ENCODE peak calls at places on chromosomes 12 and 14, in seven cellular contexts. One of them, this sample, is unnamed.

GRCh38 chr14:100728962-100729361 is 2.3 kb downstream of the DLK1 start:
- DNase-seq in WERI-Rb-1: no peak
- DNase-seq in upper lobe of left lung: no peak
- DNase-seq in brain microvascular endothelial cell: no peak
- DNase-seq in mammary epithelial cell: no peak
- DNase-seq in endodermal cell: no peak
- DNase-seq in GM23338: no peak
- DNase-seq in this sample: no peak

GRCh38 chr14:92362781-92363235 is 39.8 kb downstream of the SLC24A4 start:
- DNase-seq in WERI-Rb-1: no peak
- DNase-seq in upper lobe of left lung: peak; percentile 34
- DNase-seq in brain microvascular endothelial cell: peak; percentile 20
- DNase-seq in mammary epithelial cell: no peak
- DNase-seq in endodermal cell: no peak
- DNase-seq in GM23338: no peak
- DNase-seq in this sample: no peak

GRCh38 chr12:31728917-31729640 is at the start of gene AMN1:
- DNase-seq in WERI-Rb-1: peak; percentile 99
- DNase-seq in upper lobe of left lung: peak; percentile 99
- DNase-seq in brain microvascular endothelial cell: peak; percentile 100
- DNase-seq in mammary epithelial cell: peak; percentile 100
- DNase-seq in endodermal cell: peak; percentile 100
- DNase-seq in GM23338: peak; percentile 100
- DNase-seq in this sample: peak; percentile 96

GRCh38 chr14:67734675-67735074 is 33.0 kb downstream of the RDH12 start:
- DNase-seq in WERI-Rb-1: no peak
- DNase-seq in upper lobe of left lung: no peak
- DNase-seq in brain microvascular endothelial cell: no peak
- DNase-seq in mammary epithelial cell: no peak
- DNase-seq in endodermal cell: peak; percentile 61
- DNase-seq in GM23338: peak; percentile 63
- DNase-seq in this sample: no peak

GRCh38 chr12:74418573-74418972 is 119.1 kb upstream of the ATXN7L3B start:
- DNase-seq in WERI-Rb-1: no peak
- DNase-seq in upper lobe of left lung: no peak
- DNase-seq in brain microvascular endothelial cell: no peak
- DNase-seq in mammary epithelial cell: no peak
- DNase-seq in endodermal cell: no peak
- DNase-seq in GM23338: no peak
- DNase-seq in this sample: no peak

GRCh38 chr12:39331539-39332261 is 111.2 kb downstream of the KIF21A start:
- DNase-seq in WERI-Rb-1: no peak
- DNase-seq in upper lobe of left lung: no peak
- DNase-seq in brain microvascular endothelial cell: no peak
- DNase-seq in mammary epithelial cell: no peak
- DNase-seq in endodermal cell: no peak
- DNase-seq in GM23338: no peak
- DNase-seq in this sample: no peak

GRCh38 chr12:45742590-45742989 is 13.1 kb downstream of the ARID2 start:
- DNase-seq in WERI-Rb-1: no peak
- DNase-seq in upper lobe of left lung: no peak
- DNase-seq in brain microvascular endothelial cell: no peak
- DNase-seq in mammary epithelial cell: no peak
- DNase-seq in endodermal cell: no peak
- DNase-seq in GM23338: no peak
- DNase-seq in this sample: no peak

GRCh38 chr14:74941676-74942097 is 13.7 kb downstream of the PGF start:
- DNase-seq in WERI-Rb-1: no peak
- DNase-seq in upper lobe of left lung: peak; percentile 79
- DNase-seq in brain microvascular endothelial cell: peak; percentile 52
- DNase-seq in mammary epithelial cell: no peak
- DNase-seq in endodermal cell: no peak
- DNase-seq in GM23338: no peak
- DNase-seq in this sample: no peak

GRCh38 chr14:30673071-30673470 is 51.0 kb downstream of the SCFD1 start:
- DNase-seq in WERI-Rb-1: no peak
- DNase-seq in upper lobe of left lung: no peak
- DNase-seq in brain microvascular endothelial cell: no peak
- DNase-seq in mammary epithelial cell: no peak
- DNase-seq in endodermal cell: no peak
- DNase-seq in GM23338: no peak
- DNase-seq in this sample: no peak

GRCh38 chr12:121365416-121366062 is 13.3 kb upstream of the ANAPC5 start:
- DNase-seq in WERI-Rb-1: no peak
- DNase-seq in upper lobe of left lung: no peak
- DNase-seq in brain microvascular endothelial cell: no peak
- DNase-seq in mammary epithelial cell: no peak
- DNase-seq in endodermal cell: no peak
- DNase-seq in GM23338: no peak
- DNase-seq in this sample: no peak

GRCh38 chr12:48542300-48542928 is 17.0 kb downstream of the OR8S1 start:
- DNase-seq in WERI-Rb-1: peak; percentile 20
- DNase-seq in upper lobe of left lung: peak; percentile 44
- DNase-seq in brain microvascular endothelial cell: peak; percentile 6
- DNase-seq in mammary epithelial cell: peak; percentile 42
- DNase-seq in endodermal cell: peak; percentile 86
- DNase-seq in GM23338: peak; percentile 75
- DNase-seq in this sample: no peak

GRCh38 chr14:53528114-53528513 is 375.0 kb upstream of the DDHD1 start:
- DNase-seq in WERI-Rb-1: no peak
- DNase-seq in upper lobe of left lung: peak; percentile 74
- DNase-seq in brain microvascular endothelial cell: no peak
- DNase-seq in mammary epithelial cell: no peak
- DNase-seq in endodermal cell: no peak
- DNase-seq in GM23338: no peak
- DNase-seq in this sample: no peak

GRCh38 chr12:52873832-52874572 is 25.2 kb upstream of the KRT78 start:
- DNase-seq in WERI-Rb-1: peak; percentile 22
- DNase-seq in upper lobe of left lung: peak; percentile 92
- DNase-seq in brain microvascular endothelial cell: peak; percentile 89
- DNase-seq in mammary epithelial cell: peak; percentile 97
- DNase-seq in endodermal cell: peak; percentile 90
- DNase-seq in GM23338: peak; percentile 63
- DNase-seq in this sample: no peak

GRCh38 chr14:68951051-68951797 is 27.9 kb downstream of the ACTN1 start:
- DNase-seq in WERI-Rb-1: no peak
- DNase-seq in upper lobe of left lung: peak; percentile 87
- DNase-seq in brain microvascular endothelial cell: peak; percentile 95
- DNase-seq in mammary epithelial cell: peak; percentile 100
- DNase-seq in endodermal cell: no peak
- DNase-seq in GM23338: no peak
- DNase-seq in this sample: no peak

GRCh38 chr14:38257500-38257899 is 1.6 kb upstream of the CLEC14A start:
- DNase-seq in WERI-Rb-1: no peak
- DNase-seq in upper lobe of left lung: no peak
- DNase-seq in brain microvascular endothelial cell: no peak
- DNase-seq in mammary epithelial cell: no peak
- DNase-seq in endodermal cell: no peak
- DNase-seq in GM23338: no peak
- DNase-seq in this sample: no peak

GRCh38 chr14:79730911-79731310 is 480.4 kb downstream of the DIO2 start:
- DNase-seq in WERI-Rb-1: no peak
- DNase-seq in upper lobe of left lung: no peak
- DNase-seq in brain microvascular endothelial cell: peak; percentile 53
- DNase-seq in mammary epithelial cell: no peak
- DNase-seq in endodermal cell: no peak
- DNase-seq in GM23338: no peak
- DNase-seq in this sample: no peak

GRCh38 chr12:123075092-123075491 is 75.8 kb downstream of the PITPNM2 start:
- DNase-seq in WERI-Rb-1: no peak
- DNase-seq in upper lobe of left lung: no peak
- DNase-seq in brain microvascular endothelial cell: no peak
- DNase-seq in mammary epithelial cell: no peak
- DNase-seq in endodermal cell: no peak
- DNase-seq in GM23338: no peak
- DNase-seq in this sample: no peak

GRCh38 chr12:28222959-28223662 is 32.9 kb downstream of the CCDC91 start:
- DNase-seq in WERI-Rb-1: no peak
- DNase-seq in upper lobe of left lung: no peak
- DNase-seq in brain microvascular endothelial cell: no peak
- DNase-seq in mammary epithelial cell: no peak
- DNase-seq in endodermal cell: no peak
- DNase-seq in GM23338: no peak
- DNase-seq in this sample: no peak

GRCh38 chr14:90467501-90467900 is 70.7 kb downstream of the CALM1 start:
- DNase-seq in WERI-Rb-1: peak; percentile 66
- DNase-seq in upper lobe of left lung: no peak
- DNase-seq in brain microvascular endothelial cell: no peak
- DNase-seq in mammary epithelial cell: no peak
- DNase-seq in endodermal cell: no peak
- DNase-seq in GM23338: no peak
- DNase-seq in this sample: no peak
- H3K27ac ChIP-seq in WERI-Rb-1: no peak overlapping the region
- H3K27ac ChIP-seq in upper lobe of left lung: no peak overlapping the region
- H3K27ac ChIP-seq in brain microvascular endothelial cell: no peak overlapping the region
- H3K27ac ChIP-seq in mammary epithelial cell: no peak overlapping the region
- H3K27ac ChIP-seq in endodermal cell: no peak overlapping the region
- H3K27ac ChIP-seq in GM23338: no peak overlapping the region
- H3K27ac ChIP-seq in this sample: no peak overlapping the region

GRCh38 chr14:26137161-26137560 is 460.7 kb downstream of the NOVA1 start:
- DNase-seq in WERI-Rb-1: peak; percentile 9
- DNase-seq in upper lobe of left lung: no peak
- DNase-seq in brain microvascular endothelial cell: no peak
- DNase-seq in mammary epithelial cell: no peak
- DNase-seq in endodermal cell: peak; percentile 49
- DNase-seq in GM23338: no peak
- DNase-seq in this sample: no peak
- TF ChIP-seq CTCF in WERI-Rb-1: peak; percentile 17
- TF ChIP-seq CTCF in upper lobe of left lung: no peak
- TF ChIP-seq CTCF in brain microvascular endothelial cell: peak; percentile 27
- TF ChIP-seq CTCF in mammary epithelial cell: no peak
- TF ChIP-seq CTCF in endodermal cell: peak; percentile 70
- TF ChIP-seq CTCF in GM23338: peak; percentile 57
- TF ChIP-seq CTCF in this sample: no peak

GRCh38 chr12:132447327-132447720 is 42.6 kb upstream of the FBRSL1 start:
- DNase-seq in WERI-Rb-1: no peak
- DNase-seq in upper lobe of left lung: no peak
- DNase-seq in brain microvascular endothelial cell: no peak
- DNase-seq in mammary epithelial cell: no peak
- DNase-seq in endodermal cell: no peak
- DNase-seq in GM23338: no peak
- DNase-seq in this sample: no peak

GRCh38 chr12:132448453-132448800 is 41.5 kb upstream of the FBRSL1 start:
- DNase-seq in WERI-Rb-1: no peak
- DNase-seq in upper lobe of left lung: no peak
- DNase-seq in brain microvascular endothelial cell: no peak
- DNase-seq in mammary epithelial cell: no peak
- DNase-seq in endodermal cell: no peak
- DNase-seq in GM23338: no peak
- DNase-seq in this sample: no peak

GRCh38 chr12:132446535-132447326 is 43.2 kb upstream of the FBRSL1 start:
- DNase-seq in WERI-Rb-1: peak; percentile 39
- DNase-seq in upper lobe of left lung: no peak
- DNase-seq in brain microvascular endothelial cell: no peak
- DNase-seq in mammary epithelial cell: no peak
- DNase-seq in endodermal cell: peak; percentile 73
- DNase-seq in GM23338: no peak
- DNase-seq in this sample: no peak

GRCh38 chr12:132449565-132450390 is 40.2 kb upstream of the FBRSL1 start:
- DNase-seq in WERI-Rb-1: no peak
- DNase-seq in upper lobe of left lung: no peak
- DNase-seq in brain microvascular endothelial cell: no peak
- DNase-seq in mammary epithelial cell: no peak
- DNase-seq in endodermal cell: no peak
- DNase-seq in GM23338: no peak
- DNase-seq in this sample: no peak

DNA sequence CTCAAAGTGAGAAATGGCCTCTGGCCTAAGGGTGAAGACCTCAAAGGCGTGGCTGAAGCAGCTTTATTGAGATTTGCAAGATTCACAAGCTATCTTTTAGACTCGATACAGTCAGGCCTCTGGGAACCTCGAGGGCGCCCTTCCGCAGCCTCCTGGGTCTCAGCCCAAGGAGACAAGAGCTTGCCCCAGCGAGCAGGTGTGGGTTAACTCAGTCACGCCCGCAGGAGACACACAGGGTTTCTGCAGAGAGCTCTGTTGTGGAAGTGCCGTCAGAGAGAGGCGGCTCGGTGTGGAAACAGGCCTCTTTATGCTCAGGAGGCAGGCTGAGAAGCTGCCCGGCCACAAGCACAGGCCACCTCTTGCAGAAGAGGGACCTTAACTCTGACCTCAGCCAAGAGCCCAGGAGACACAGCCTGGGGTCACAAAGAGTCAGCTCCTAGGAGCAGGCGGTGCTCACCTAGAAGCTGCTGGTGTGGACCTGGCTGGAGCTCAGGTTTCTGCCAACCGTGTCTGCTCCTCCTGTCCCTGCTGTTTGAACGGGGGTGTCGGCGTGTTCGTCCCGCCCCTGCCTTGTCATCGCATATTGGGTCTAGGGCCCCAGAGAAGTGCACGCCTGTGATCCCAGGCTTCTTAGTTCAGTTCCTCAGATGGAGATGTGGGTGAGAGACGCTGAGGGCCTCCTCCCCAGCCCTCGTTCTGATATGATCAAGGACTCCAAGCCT is 42.1 kb upstream of the FBRSL1 start:
- DNase-seq in WERI-Rb-1: no peak
- DNase-seq in upper lobe of left lung: no peak
- DNase-seq in brain microvascular endothelial cell: no peak
- DNase-seq in mammary epithelial cell: no peak
- DNase-seq in endodermal cell: no peak
- DNase-seq in GM23338: no peak
- DNase-seq in this sample: no peak
- H3K27ac ChIP-seq in WERI-Rb-1: peak overlapping the region; percentile 99
- H3K27ac ChIP-seq in upper lobe of left lung: no peak overlapping the region
- H3K27ac ChIP-seq in brain microvascular endothelial cell: no peak overlapping the region
- H3K27ac ChIP-seq in mammary epithelial cell: no peak overlapping the region
- H3K27ac ChIP-seq in endodermal cell: no peak overlapping the region
- H3K27ac ChIP-seq in GM23338: no peak overlapping the region
- H3K27ac ChIP-seq in this sample: no peak overlapping the region

GRCh38 chr12:90921536-90921935 is 33.4 kb downstream of the CCER1 start:
- DNase-seq in WERI-Rb-1: no peak
- DNase-seq in upper lobe of left lung: no peak
- DNase-seq in brain microvascular endothelial cell: no peak
- DNase-seq in mammary epithelial cell: no peak
- DNase-seq in endodermal cell: no peak
- DNase-seq in GM23338: no peak
- DNase-seq in this sample: no peak
- TF ChIP-seq CTCF in WERI-Rb-1: no peak
- TF ChIP-seq CTCF in upper lobe of left lung: no peak
- TF ChIP-seq CTCF in brain microvascular endothelial cell: no peak
- TF ChIP-seq CTCF in mammary epithelial cell: no peak
- TF ChIP-seq CTCF in endodermal cell: no peak
- TF ChIP-seq CTCF in GM23338: no peak
- TF ChIP-seq CTCF in this sample: no peak

DNA sequence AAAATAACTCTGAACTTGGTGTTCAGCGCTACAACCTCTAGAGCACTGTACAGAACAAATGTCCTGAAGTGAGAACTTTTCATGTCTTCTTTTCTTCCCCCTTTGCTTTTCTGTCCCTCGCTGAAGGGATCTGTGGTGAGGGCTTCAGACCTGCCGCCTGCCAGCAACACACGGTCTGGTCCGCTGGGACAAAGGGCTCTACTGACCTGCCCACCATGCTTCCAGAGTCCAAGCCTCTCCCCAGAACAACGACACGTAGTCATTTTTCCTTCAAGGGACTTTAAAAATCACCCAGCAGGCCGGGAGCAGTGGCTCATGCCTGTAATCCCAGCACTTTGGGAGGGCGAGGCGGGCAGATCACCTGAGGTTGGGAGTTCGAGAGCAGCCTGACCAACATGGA is 140.4 kb downstream of the EFCAB11 start:
- DNase-seq in WERI-Rb-1: no peak
- DNase-seq in upper lobe of left lung: no peak
- DNase-seq in brain microvascular endothelial cell: no peak
- DNase-seq in mammary epithelial cell: no peak
- DNase-seq in endodermal cell: no peak
- DNase-seq in GM23338: no peak
- DNase-seq in this sample: no peak
- H3K27ac ChIP-seq in WERI-Rb-1: no peak overlapping the region
- H3K27ac ChIP-seq in upper lobe of left lung: no peak overlapping the region
- H3K27ac ChIP-seq in brain microvascular endothelial cell: peak overlapping the region; percentile 98
- H3K27ac ChIP-seq in mammary epithelial cell: no peak overlapping the region
- H3K27ac ChIP-seq in endodermal cell: peak overlapping the region; percentile 90
- H3K27ac ChIP-seq in GM23338: no peak overlapping the region
- H3K27ac ChIP-seq in this sample: no peak overlapping the region

This sample was measured in esophagus squamous epithelium.